ENCODE peak calls at places on chromosomes 12 and 14, in ten cellular contexts. U is ACHN; A is occipital lobe; Y is NCI-H1092; N is stimulated activated CD4-positive, alpha-beta T cell treated with anti-CD3 and anti-CD28 coated beads, Interleukin-4, amount 100 ng/mL, for 48 hours; X is skeletal muscle cell; W is left lobe of liver; L is activated T-helper 1 cell treated with anti-CD3 and anti-CD28 coated beads, Interleukin-12 subunit alpha, Interleukin-12 subunit beta, Interleukin-2, Interleukin-4 antibody, amounts not matched to agents 30 ng/mL and 10 ng/mL and 1 ng/mL, durations not matched to agents 14 hours and 24 hours and 36 hours; K is left cardiac atrium; E is fibroblast of gingiva. P is an unnamed sample.

GRCh38 chr14:76924363-76925151 is 98.3 kb downstream of the LRRC74A start:
- DNase-seq in U (no peak), A (peak), Y (peak), N (no peak), X (no peak), W (no peak), L (no peak), K (no peak), E (no peak), P (no peak)

GRCh38 chr14:30533126-30533525 is 25.8 kb upstream of the G2E3 start:
- DNase-seq in U (no peak), A (no peak), Y (no peak), N (no peak), X (no peak), W (no peak), L (no peak), K (no peak), E (no peak), P (no peak)

GRCh38 chr12:6430124-6430989 is 14.4 kb upstream of the CD27 start:
- DNase-seq in U (peak), A (peak), Y (no peak), N (no peak), X (peak), W (peak), L (no peak), K (peak), E (peak), P (peak)

GRCh38 chr14:79278798-79279644 is 932.3 kb downstream of the DIO2 start:
- DNase-seq in U (peak), A (peak), Y (peak), N (no peak), X (peak), W (peak), L (no peak), K (peak), E (peak), P (peak)

GRCh38 chr14:64442300-64442988 is 22.9 kb upstream of the AKAP5 start:
- DNase-seq in U (no peak), A (no peak), Y (no peak), N (no peak), X (no peak), W (no peak), L (no peak), K (peak), E (no peak), P (no peak)

GRCh38 chr14:68939893-68940613 is 39.0 kb downstream of the ACTN1 start:
- DNase-seq in U (peak), A (no peak), Y (no peak), N (no peak), X (peak), W (peak), L (no peak), K (peak), E (peak), P (peak)

GRCh38 chr12:22729431-22729830 is 104.5 kb downstream of the ETNK1 start:
- DNase-seq in U (peak), A (no peak), Y (no peak), N (no peak), X (no peak), W (no peak), L (no peak), K (no peak), E (no peak), P (no peak)

GRCh38 chr12:49032679-49033447 is 14.3 kb upstream of the PRKAG1 start:
- DNase-seq in U (no peak), A (no peak), Y (no peak), N (no peak), X (no peak), W (peak), L (no peak), K (no peak), E (no peak), P (no peak)

GRCh38 chr12:88756153-88756552 is 175.9 kb upstream of the KITLG start:
- DNase-seq in U (no peak), A (no peak), Y (no peak), N (no peak), X (no peak), W (no peak), L (no peak), K (no peak), E (no peak), P (no peak)

GRCh38 chr14:103003850-103004249 is 53.5 kb downstream of the CDC42BPB start:
- DNase-seq in U (no peak), A (no peak), Y (no peak), N (no peak), X (no peak), W (no peak), L (no peak), K (no peak), E (no peak), P (no peak)

GRCh38 chr12:68451261-68452091 is 119.3 kb upstream of the MDM1 start:
- DNase-seq in U (no peak), A (no peak), Y (peak), N (peak), X (peak), W (peak), L (peak), K (peak), E (peak), P (peak)

GRCh38 chr14:76313303-76313702 is 62.6 kb upstream of the ESRRB start:
- DNase-seq in U (no peak), A (no peak), Y (no peak), N (no peak), X (no peak), W (no peak), L (no peak), K (no peak), E (no peak), P (no peak)

GRCh38 chr12:31478898-31479297 is 112.0 kb downstream of the DENND5B start:
- DNase-seq in U (no peak), A (no peak), Y (no peak), N (no peak), X (no peak), W (peak), L (no peak), K (no peak), E (no peak), P (no peak)

GRCh38 chr12:18320036-18320617 is 58.8 kb downstream of the PIK3C2G start:
- DNase-seq in U (peak), A (no peak), Y (peak), N (no peak), X (peak), W (no peak), L (no peak), K (no peak), E (peak), P (peak)

GRCh38 chr12:104465379-104465778 is 8.6 kb downstream of the CHST11 start:
- DNase-seq in U (no peak), A (no peak), Y (no peak), N (no peak), X (no peak), W (no peak), L (no peak), K (no peak), E (no peak), P (no peak)

GRCh38 chr12:69821441-69822204 is 3.4 kb upstream of the MYRFL start:
- DNase-seq in U (peak), A (no peak), Y (peak), N (no peak), X (peak), W (no peak), L (no peak), K (no peak), E (no peak), P (peak)

GRCh38 chr14:100640481-100641273 is 53.5 kb upstream of the BEGAIN start:
- DNase-seq in U (no peak), A (no peak), Y (no peak), N (peak), X (peak), W (no peak), L (peak), K (no peak), E (no peak), P (no peak)

GRCh38 chr12:102326987-102327386 is 129.4 kb upstream of the PMCH start:
- DNase-seq in U (no peak), A (no peak), Y (no peak), N (no peak), X (no peak), W (no peak), L (no peak), K (no peak), E (no peak), P (no peak)

GRCh38 chr12:51460519-51460918 is 35.9 kb downstream of the SLC4A8 start:
- DNase-seq in U (no peak), A (no peak), Y (peak), N (no peak), X (no peak), W (no peak), L (no peak), K (no peak), E (no peak), P (no peak)

GRCh38 chr14:98932436-98933325 is 339.3 kb downstream of the BCL11B start:
- DNase-seq in U (no peak), A (no peak), Y (no peak), N (no peak), X (no peak), W (no peak), L (no peak), K (no peak), E (no peak), P (no peak)

GRCh38 chr14:89171168-89171567 is 245.9 kb downstream of the FOXN3 start:
- DNase-seq in U (no peak), A (no peak), Y (no peak), N (no peak), X (no peak), W (no peak), L (no peak), K (no peak), E (peak), P (no peak)

GRCh38 chr12:16955083-16955657 is 349.2 kb upstream of the LMO3 start:
- DNase-seq in U (peak), A (no peak), Y (no peak), N (no peak), X (peak), W (no peak), L (no peak), K (no peak), E (no peak), P (peak)

GRCh38 chr12:76915381-76916169 is 36.8 kb upstream of the CSRP2 start:
- DNase-seq in U (no peak), A (no peak), Y (no peak), N (no peak), X (no peak), W (no peak), L (no peak), K (no peak), E (peak), P (no peak)

GRCh38 chr12:8644345-8645248 is 18.0 kb downstream of the MFAP5 start:
- DNase-seq in U (no peak), A (no peak), Y (no peak), N (peak), X (no peak), W (no peak), L (peak), K (no peak), E (no peak), P (peak)

GRCh38 chr12:109458771-109459208 is 18.3 kb downstream of the KCTD10 start:
- DNase-seq in U (no peak), A (no peak), Y (no peak), N (no peak), X (no peak), W (no peak), L (no peak), K (no peak), E (peak), P (no peak)

GRCh38 chr12:75790219-75790618 is 241.4 kb downstream of the PHLDA1 start:
- DNase-seq in U (no peak), A (no peak), Y (no peak), N (no peak), X (no peak), W (no peak), L (no peak), K (no peak), E (peak), P (peak)

GRCh38 chr14:87260460-87260859 is 732.5 kb downstream of the GALC start:
- DNase-seq in U (no peak), A (no peak), Y (no peak), N (no peak), X (no peak), W (no peak), L (no peak), K (no peak), E (no peak), P (no peak)

GRCh38 chr14:45939572-45939971 is 686.6 kb upstream of the MIS18BP1 start:
- DNase-seq in U (no peak), A (no peak), Y (no peak), N (no peak), X (no peak), W (no peak), L (no peak), K (no peak), E (no peak), P (no peak)

GRCh38 chr12:15522574-15523187 is 200.4 kb downstream of the PTPRO start:
- DNase-seq in U (peak), A (no peak), Y (peak), N (no peak), X (no peak), W (no peak), L (no peak), K (no peak), E (peak), P (peak)

GRCh38 chr12:54935235-54935951 is 49.2 kb downstream of the TESPA1 start:
- DNase-seq in U (peak), A (no peak), Y (no peak), N (peak), X (peak), W (no peak), L (peak), K (no peak), E (peak), P (peak)

GRCh38 chr12:103884316-103884715 is 43.3 kb upstream of the NT5DC3 start:
- DNase-seq in U (peak), A (no peak), Y (no peak), N (no peak), X (peak), W (no peak), L (no peak), K (no peak), E (peak), P (peak)

GRCh38 chr12:74641262-74641661 is 103.6 kb downstream of the ATXN7L3B start:
- DNase-seq in U (no peak), A (no peak), Y (no peak), N (no peak), X (no peak), W (no peak), L (no peak), K (no peak), E (no peak), P (no peak)

GRCh38 chr12:29578731-29579130 is 81.2 kb upstream of the OVCH1 start:
- DNase-seq in U (no peak), A (no peak), Y (no peak), N (no peak), X (no peak), W (no peak), L (no peak), K (no peak), E (peak), P (no peak)

GRCh38 chr14:50601405-50601804 is 41.5 kb downstream of the ATL1 start:
- DNase-seq in U (no peak), A (no peak), Y (no peak), N (no peak), X (no peak), W (no peak), L (no peak), K (no peak), E (peak), P (peak)